ENCODE peak calls at places on chromosomes 4 and X, in eight cellular contexts. Y is AG04449; D is CD4-positive, CD25-positive, alpha-beta regulatory T cell; W is fibroblast of pulmonary artery; K is dorsolateral prefrontal cortex; L is gastrocnemius medialis; V is Panc1; F is right lobe of liver. R is an unnamed sample.

GRCh38 chr4:2761035-2761923 is 5.1 kb upstream of the TNIP2 start:
- DNase-seq in V (no peak), Y (no peak), W (peak), L (no peak), K (no peak), F (peak), D (no peak), R (peak)

GRCh38 chrX:136608295-136608933 is 39.5 kb upstream of the CD40LG start:
- DNase-seq in L (peak), F (peak), Y (no peak), K (peak), D (peak), V (no peak), W (peak), R (peak)

GRCh38 chr4:140150636-140150885 is 3.4 kb downstream of the MAML3 start:
- DNase-seq in V (no peak), Y (no peak), L (peak), W (no peak), K (peak), F (no peak), D (no peak), R (no peak)

GRCh38 chrX:10617964-10618342 is 2.4 kb downstream of the MID1 start:
- DNase-seq in L (no peak), W (no peak), K (no peak), F (no peak), D (no peak), V (no peak), Y (no peak), R (peak)

GRCh38 chr4:6364146-6364545 is 94.5 kb downstream of the WFS1 start:
- DNase-seq in Y (no peak), F (no peak), W (no peak), K (no peak), V (no peak), L (no peak), D (no peak), R (no peak)

GRCh38 chrX:78124304-78124703 is 15.1 kb downstream of the TAF9B start:
- DNase-seq in W (peak), V (no peak), L (no peak), Y (no peak), F (no peak), K (no peak), D (no peak), R (no peak)

GRCh38 chrX:42567268-42567667 is 210.7 kb downstream of the PPP1R2C start:
- DNase-seq in W (peak), K (no peak), Y (no peak), D (no peak), L (no peak), F (no peak), V (no peak), R (no peak)

GRCh38 chr4:169815606-169816005 is 57.9 kb upstream of the HPF1 start:
- DNase-seq in K (no peak), D (no peak), L (no peak), Y (no peak), W (no peak), V (no peak), F (no peak), R (no peak)

GRCh38 chr4:54227261-54228063 is 1.6 kb upstream of the PDGFRA start:
- DNase-seq in V (peak), L (no peak), Y (no peak), F (peak), K (no peak), D (no peak), W (peak), R (peak)

GRCh38 chr4:75169020-75169814 is 236.3 kb downstream of the PARM1 start:
- DNase-seq in F (no peak), K (no peak), W (no peak), Y (no peak), L (no peak), V (no peak), D (no peak), R (no peak)

GRCh38 chr4:170278481-170278880 is 188.7 kb upstream of the AADAT start:
- DNase-seq in D (no peak), L (no peak), K (no peak), F (no peak), V (no peak), W (no peak), Y (no peak), R (no peak)

GRCh38 chrX:100928660-100929613 is at the start of gene XKRX:
- DNase-seq in V (peak), L (no peak), W (no peak), F (peak), K (peak), Y (no peak), D (peak), R (peak)

GRCh38 chr4:64857198-64857597 is 447.9 kb upstream of the TECRL start:
- DNase-seq in F (no peak), L (no peak), D (no peak), V (no peak), W (no peak), Y (no peak), K (no peak), R (peak)

GRCh38 chr4:185115827-185116232 is 27.2 kb upstream of the SLC25A4 start:
- DNase-seq in V (no peak), F (peak), L (peak), K (no peak), Y (peak), D (no peak), W (peak), R (peak)

GRCh38 chr4:38034986-38035882 is 75.0 kb downstream of the PTTG2 start:
- DNase-seq in W (peak), F (no peak), K (no peak), Y (no peak), D (peak), V (peak), L (no peak), R (peak)

GRCh38 chr4:86959588-86960500 is 25.0 kb downstream of the AFF1 start:
- DNase-seq in L (no peak), V (no peak), Y (no peak), F (no peak), D (no peak), W (no peak), K (no peak), R (no peak)

GRCh38 chr4:139207873-139208403 is 30.9 kb upstream of the ELF2 start:
- DNase-seq in F (no peak), V (no peak), Y (no peak), D (no peak), W (no peak), K (no peak), L (peak), R (no peak)

GRCh38 chr4:150722908-150723362 is 141.0 kb downstream of the MAB21L2 start:
- DNase-seq in L (peak), W (peak), V (no peak), F (peak), K (no peak), D (no peak), Y (no peak), R (peak)

GRCh38 chr4:42401171-42401570 is 3.9 kb downstream of the SHISA3 start:
- DNase-seq in K (no peak), W (no peak), Y (no peak), F (no peak), D (no peak), L (no peak), V (no peak), R (no peak)

GRCh38 chr4:67744561-67745283 is 9.5 kb downstream of the GNRHR start:
- DNase-seq in D (no peak), W (peak), L (no peak), V (no peak), F (no peak), K (no peak), Y (no peak), R (peak)

GRCh38 chr4:65791807-65792308 is 121.6 kb upstream of the EPHA5 start:
- DNase-seq in L (no peak), Y (no peak), K (no peak), F (no peak), W (peak), D (no peak), V (no peak), R (peak)

GRCh38 chrX:71292669-71293379 is 8.7 kb upstream of the ITGB1BP2 start:
- DNase-seq in L (no peak), K (no peak), W (peak), V (no peak), Y (no peak), D (no peak), F (no peak), R (peak)

GRCh38 chrX:6468716-6469115 is 66.2 kb downstream of the VCX3A start:
- DNase-seq in L (no peak), F (no peak), V (no peak), Y (no peak), D (no peak), K (no peak), W (no peak), R (no peak)

GRCh38 chrX:131745942-131746489 is 202.1 kb downstream of the OR13H1 start:
- DNase-seq in D (no peak), V (no peak), L (no peak), F (no peak), Y (no peak), W (no peak), K (no peak), R (no peak)
- H3K4me3 ChIP-seq in D (peak), V (peak), L (peak), F (no peak), Y (no peak), W (no peak), K (peak), R (peak)

GRCh38 chr4:125321709-125322362 is 7.1 kb downstream of the FAT4 start:
- DNase-seq in L (peak), D (no peak), Y (no peak), W (peak), V (no peak), K (no peak), F (no peak), R (peak)
- H3K4me3 ChIP-seq in L (peak), D (no peak), Y (peak), W (peak), V (no peak), K (peak), F (no peak), R (peak)

GRCh38 chrX:34560180-34560579 is 96.9 kb downstream of the TMEM47 start:
- DNase-seq in F (no peak), K (no peak), L (no peak), W (no peak), Y (no peak), D (no peak), V (no peak), R (no peak)
- H3K4me3 ChIP-seq in F (no peak), K (no peak), L (no peak), W (no peak), Y (no peak), D (no peak), V (no peak), R (no peak)

GRCh38 chr4:88006956-88007303 is 505 bp upstream of the PKD2 start:
- DNase-seq in L (no peak), K (peak), V (no peak), F (no peak), W (no peak), Y (no peak), D (no peak), R (no peak)

GRCh38 chr4:88001871-88002270 is 5.6 kb upstream of the PKD2 start:
- DNase-seq in V (no peak), L (peak), F (no peak), W (no peak), Y (no peak), D (no peak), K (no peak), R (no peak)

GRCh38 chr4:88005086-88005485 is 2.3 kb upstream of the PKD2 start:
- DNase-seq in V (no peak), W (peak), K (no peak), F (no peak), Y (peak), L (peak), D (no peak), R (peak)

GRCh38 chr4:88003261-88003660 is 4.2 kb upstream of the PKD2 start:
- DNase-seq in K (no peak), Y (no peak), L (no peak), W (no peak), D (no peak), V (no peak), F (no peak), R (peak)

GRCh38 chr4:88002786-88003185 is 4.6 kb upstream of the PKD2 start:
- DNase-seq in K (no peak), W (peak), V (no peak), D (no peak), Y (no peak), L (no peak), F (no peak), R (peak)
- H3K4me3 ChIP-seq in K (no peak), W (no peak), V (no peak), D (no peak), Y (no peak), L (no peak), F (no peak), R (no peak)

GRCh38 chrX:153608376-153608775 is 9.4 kb upstream of the CCNQ start:
- DNase-seq in Y (no peak), K (no peak), L (no peak), W (no peak), V (no peak), F (no peak), D (no peak), R (no peak)

GRCh38 chrX:153608821-153609220 is 9.9 kb upstream of the CCNQ start:
- DNase-seq in W (peak), D (no peak), Y (no peak), K (no peak), V (no peak), F (no peak), L (no peak), R (peak)

GRCh38 chrX:153610834-153611209 is 11.9 kb upstream of the CCNQ start:
- DNase-seq in L (no peak), D (no peak), W (no peak), V (no peak), F (no peak), Y (no peak), K (no peak), R (no peak)

GRCh38 chrX:153611298-153612095 is 12.6 kb upstream of the CCNQ start:
- DNase-seq in W (no peak), K (no peak), V (no peak), L (no peak), Y (no peak), D (no peak), F (no peak), R (no peak)

DNA sequence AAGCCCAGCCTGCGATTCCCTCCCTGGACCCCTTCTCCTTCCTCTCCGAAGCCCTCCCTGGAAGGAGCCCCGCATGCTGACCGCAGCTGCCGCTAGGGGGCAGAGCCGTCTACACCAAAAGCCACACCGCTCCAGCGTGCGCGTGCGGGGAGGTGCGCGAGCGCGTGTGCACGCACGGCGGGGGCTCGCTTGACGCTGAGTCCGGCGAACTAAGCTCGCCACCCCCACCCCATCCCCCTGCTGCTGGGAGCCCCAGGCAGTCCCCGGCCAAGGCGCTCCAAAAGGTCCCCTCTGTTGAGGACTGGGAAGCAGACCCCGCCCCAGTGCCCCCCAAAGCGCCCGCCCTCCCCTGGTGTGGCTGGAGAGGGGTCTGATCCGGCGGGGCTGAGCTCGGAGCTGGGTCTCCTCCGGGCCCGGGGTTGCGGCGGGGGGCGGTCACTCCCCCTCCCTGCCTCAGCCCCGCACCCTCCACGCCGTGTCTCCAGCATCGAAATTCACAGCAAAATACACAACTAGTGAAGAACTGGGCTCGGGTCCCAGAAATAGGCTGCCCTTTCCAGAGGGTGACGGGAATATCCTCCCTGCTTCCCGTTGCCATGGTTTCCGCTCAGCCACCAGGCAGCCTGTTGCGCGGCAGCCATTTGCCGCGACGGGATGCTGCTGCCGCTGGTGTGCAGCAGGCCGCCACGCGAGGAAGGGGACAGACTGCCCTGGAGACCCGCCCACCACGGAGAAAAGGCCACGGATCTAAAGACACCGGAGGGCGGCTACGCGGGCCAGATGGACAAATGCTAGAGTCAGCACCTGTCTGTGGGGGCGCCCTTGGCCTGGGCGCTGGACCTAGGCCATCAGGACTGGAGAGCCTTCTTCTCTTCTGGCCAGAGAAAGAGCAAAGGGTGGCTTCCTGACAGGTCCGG is 11.2 kb upstream of the CCNQ start:
- DNase-seq in V (no peak), L (peak), K (peak), D (peak), W (peak), Y (no peak), F (peak), R (peak)
- H3K4me3 ChIP-seq in V (peak), L (peak), K (peak), D (no peak), W (peak), Y (peak), F (no peak), R (no peak)

GRCh38 chrX:106612403-106612789 is 618 bp downstream of the RADX start:
- DNase-seq in K (no peak), Y (no peak), W (no peak), D (no peak), L (no peak), F (no peak), V (no peak), R (no peak)

GRCh38 chrX:106615041-106615440 is 3.3 kb downstream of the RADX start:
- DNase-seq in L (no peak), Y (no peak), D (no peak), W (no peak), V (no peak), F (no peak), K (no peak), R (no peak)

GRCh38 chrX:106611323-106611681 is 476 bp upstream of the RADX start:
- DNase-seq in D (no peak), F (no peak), Y (no peak), V (no peak), L (no peak), K (no peak), W (no peak), R (peak)

GRCh38 chrX:106611682-106612402 is at the start of gene RADX:
- DNase-seq in W (peak), V (peak), K (peak), F (peak), Y (no peak), D (peak), L (peak), R (peak)

GRCh38 chrX:106613277-106613676 is 1.5 kb downstream of the RADX start:
- DNase-seq in L (no peak), K (no peak), V (no peak), F (no peak), D (no peak), W (no peak), Y (no peak), R (no peak)
- H3K4me3 ChIP-seq in L (peak), K (peak), V (peak), F (no peak), D (peak), W (peak), Y (no peak), R (peak)

DNA sequence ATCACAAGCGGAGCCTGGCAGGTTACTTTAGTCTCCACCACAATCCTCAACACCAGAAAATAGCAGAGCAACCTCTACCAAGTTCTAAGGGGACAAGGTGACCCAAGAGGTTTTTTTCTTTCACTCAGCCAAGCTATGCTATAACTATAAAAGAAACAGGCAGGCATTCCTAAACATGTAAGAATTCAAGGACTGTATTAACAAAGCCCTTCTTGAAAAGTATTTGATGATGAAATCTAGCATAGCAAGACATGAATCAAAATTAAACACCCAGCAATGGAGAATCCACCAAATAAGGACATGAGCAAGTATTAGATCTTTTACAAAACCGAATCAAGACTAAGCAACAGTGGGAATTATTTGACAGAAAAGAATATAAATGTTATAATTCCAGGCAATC is 25.7 kb upstream of the C1QTNF7 start:
- DNase-seq in W (peak), D (no peak), F (no peak), Y (peak), K (no peak), L (no peak), V (no peak), R (peak)
- H3K4me3 ChIP-seq in W (no peak), D (peak), F (no peak), Y (no peak), K (no peak), L (no peak), V (no peak), R (no peak)

DNA sequence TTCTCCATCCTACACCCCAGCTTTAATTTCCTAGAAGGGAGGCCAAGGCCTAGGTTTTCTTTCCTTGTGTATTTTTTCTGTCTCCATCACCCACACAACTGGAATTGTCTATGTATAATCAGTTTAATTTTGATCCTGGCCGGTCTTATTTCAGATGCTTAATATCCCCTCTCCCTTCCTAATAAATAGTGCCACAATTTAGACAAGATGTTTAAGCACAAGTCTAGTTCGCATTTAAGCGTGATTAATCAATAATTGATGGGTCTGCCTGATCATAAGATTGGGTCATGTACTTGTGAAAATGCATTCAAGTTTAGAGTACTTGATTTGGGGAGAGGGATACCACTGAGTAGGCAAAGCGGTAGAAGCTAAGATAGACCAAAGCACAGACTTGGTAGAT is 2.4 kb downstream of the BMP2K start:
- DNase-seq in V (no peak), F (no peak), Y (no peak), K (no peak), W (no peak), L (no peak), D (no peak), R (no peak)
- H3K4me3 ChIP-seq in V (no peak), F (peak), Y (peak), K (peak), W (peak), L (peak), D (no peak), R (peak)

GRCh38 chr4:27048350-27049100 is 187.9 kb downstream of the STIM2 start:
- DNase-seq in W (peak), F (no peak), D (no peak), V (peak), L (no peak), Y (no peak), K (no peak), R (peak)
- H3K4me3 ChIP-seq in W (peak), F (peak), D (peak), V (peak), L (peak), Y (peak), K (peak), R (peak)

GRCh38 chrX:103360092-103360491 is 3.8 kb downstream of the TCEAL9 start:
- DNase-seq in D (no peak), F (no peak), K (no peak), Y (no peak), V (no peak), L (no peak), W (peak), R (no peak)

GRCh38 chrX:103356023-103356798 is at the start of gene TCEAL9:
- DNase-seq in W (peak), F (peak), K (peak), Y (no peak), V (no peak), L (peak), D (no peak), R (peak)

GRCh38 chrX:103356897-103357296 is 591 bp downstream of the TCEAL9 start:
- DNase-seq in W (no peak), F (peak), L (no peak), K (no peak), D (no peak), Y (no peak), V (no peak), R (peak)

GRCh38 chrX:103360916-103361315 is 4.6 kb downstream of the TCEAL9 start:
- DNase-seq in F (no peak), D (no peak), L (no peak), K (no peak), V (no peak), Y (no peak), W (no peak), R (no peak)

DNA sequence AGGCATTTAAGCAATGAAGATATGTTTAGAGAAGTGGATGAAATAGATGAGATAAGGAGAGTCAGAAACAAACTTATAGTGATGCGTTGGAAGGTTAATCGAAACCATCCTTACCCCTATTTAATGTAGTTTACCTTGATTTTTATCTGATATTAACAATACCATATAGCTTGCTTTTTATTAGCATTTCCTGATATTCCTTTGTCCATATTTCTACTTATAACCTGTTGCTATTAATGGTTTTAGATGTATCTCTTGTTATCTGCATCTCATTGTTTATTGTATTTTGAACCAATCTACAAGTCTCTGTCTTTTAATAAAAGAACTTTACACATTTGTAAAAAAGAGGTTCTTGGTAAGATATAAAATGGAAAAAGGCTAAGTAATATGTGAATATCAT is 1.6 kb downstream of the TCEAL9 start:
- DNase-seq in K (no peak), Y (no peak), W (no peak), F (no peak), L (no peak), D (no peak), V (no peak), R (no peak)
- H3K4me3 ChIP-seq in K (no peak), Y (peak), W (peak), F (no peak), L (no peak), D (no peak), V (no peak), R (peak)